ENCODE peak calls at places on chromosome 11, in ten cellular contexts. F is uterus, C is fibroblast of lung, A is psoas muscle, N is tibial nerve, Y is GM23248, D is lung, Q is RWPE2, V is upper lobe of right lung, W is PC-9. G is an unnamed sample.

GRCh38 chr11:113159967-113160621 is 154.3 kb upstream of the TTC12 start:
- DNase-seq in F (peak; percentile 65), C (no peak), A (no peak), N (no peak), Y (no peak), D (no peak), Q (no peak), V (no peak), W (no peak), G (no peak)

GRCh38 chr11:82720267-82720666 is 13.4 kb downstream of the FAM181B start:
- DNase-seq in F (no peak), C (no peak), A (no peak), N (no peak), Y (peak; percentile 7), D (no peak), Q (no peak), V (no peak), W (no peak), G (no peak)

GRCh38 chr11:9664276-9665171 is 647 bp downstream of the SWAP70 start:
- DNase-seq in F (peak; percentile 47), C (peak; percentile 48), A (peak; percentile 58), N (peak; percentile 50), Y (peak; percentile 78), D (peak; percentile 52), Q (peak; percentile 55), V (peak; percentile 69), W (peak; percentile 38), G (peak; percentile 68)

GRCh38 chr11:6962141-6962540 is 35.9 kb downstream of the ZNF215 start:
- DNase-seq in F (no peak), C (peak; percentile 2), A (no peak), N (no peak), Y (no peak), D (no peak), Q (no peak), V (no peak), W (no peak), G (no peak)

GRCh38 chr11:118682372-118682771 is 2.9 kb upstream of the TREH start:
- DNase-seq in F (no peak), C (no peak), A (no peak), N (no peak), Y (no peak), D (no peak), Q (no peak), V (no peak), W (no peak), G (no peak)

GRCh38 chr11:63829823-63830489 is 9.0 kb upstream of the MARK2 start:
- DNase-seq in F (no peak), C (peak; percentile 34), A (no peak), N (no peak), Y (peak; percentile 24), D (no peak), Q (no peak), V (no peak), W (peak; percentile 28), G (no peak)

GRCh38 chr11:33930317-33931021 is 38.6 kb upstream of the LMO2 start:
- DNase-seq in F (no peak), C (peak; percentile 48), A (peak; percentile 15), N (peak; percentile 34), Y (peak; percentile 66), D (peak; percentile 38), Q (no peak), V (no peak), W (no peak), G (no peak)

GRCh38 chr11:75465701-75466531 is 32.9 kb upstream of the KLHL35 start:
- DNase-seq in F (no peak), C (peak; percentile 70), A (no peak), N (no peak), Y (peak; percentile 41), D (no peak), Q (no peak), V (no peak), W (peak; percentile 61), G (no peak)

GRCh38 chr11:112200252-112200651 is 24.9 kb downstream of the BCO2 start:
- DNase-seq in F (no peak), C (no peak), A (no peak), N (no peak), Y (no peak), D (no peak), Q (no peak), V (no peak), W (no peak), G (no peak)

GRCh38 chr11:75627879-75628668 is 40.8 kb downstream of the MAP6 start:
- DNase-seq in F (no peak), C (peak; percentile 52), A (no peak), N (no peak), Y (peak; percentile 57), D (no peak), Q (no peak), V (no peak), W (no peak), G (no peak)

GRCh38 chr11:12224537-12224893 is 114.1 kb downstream of the MICAL2 start:
- DNase-seq in F (peak; percentile 51), C (peak; percentile 97), A (peak; percentile 80), N (peak; percentile 63), Y (no peak), D (peak; percentile 71), Q (peak; percentile 78), V (peak; percentile 84), W (peak; percentile 78), G (peak; percentile 96)

GRCh38 chr11:68838572-68838964 is 3.1 kb downstream of the CPT1A start:
- DNase-seq in F (peak; percentile 64), C (no peak), A (peak; percentile 54), N (no peak), Y (peak; percentile 54), D (no peak), Q (no peak), V (no peak), W (no peak), G (no peak)

GRCh38 chr11:35305670-35306382 is 113.5 kb downstream of the SLC1A2 start:
- DNase-seq in F (no peak), C (peak; percentile 48), A (no peak), N (no peak), Y (peak; percentile 50), D (no peak), Q (no peak), V (no peak), W (no peak), G (peak; percentile 49)
- H3K27ac ChIP-seq in F (no peak overlapping the region), C (peak overlapping the region; percentile 93), A (no peak overlapping the region), N (no peak overlapping the region), Y (peak overlapping the region; percentile 97), D (no peak overlapping the region), Q (no peak overlapping the region), V (peak overlapping the region; percentile 80), W (peak overlapping the region; percentile 87), G (no peak overlapping the region)

GRCh38 chr11:72719551-72719950 is 32.7 kb downstream of the ARAP1 start:
- DNase-seq in F (no peak), C (no peak), A (no peak), N (no peak), Y (no peak), D (no peak), Q (no peak), V (no peak), W (no peak), G (no peak)

GRCh38 chr11:72720806-72721205 is 31.4 kb downstream of the ARAP1 start:
- DNase-seq in F (no peak), C (no peak), A (no peak), N (no peak), Y (peak; percentile 31), D (no peak), Q (no peak), V (peak; percentile 68), W (no peak), G (no peak)

GRCh38 chr11:72719144-72719543 is 33.1 kb downstream of the ARAP1 start:
- DNase-seq in F (no peak), C (peak; percentile 51), A (no peak), N (no peak), Y (peak; percentile 30), D (no peak), Q (no peak), V (no peak), W (no peak), G (no peak)

GRCh38 chr11:72721276-72721675 is 30.9 kb downstream of the ARAP1 start:
- DNase-seq in F (no peak), C (no peak), A (no peak), N (no peak), Y (no peak), D (no peak), Q (no peak), V (no peak), W (no peak), G (no peak)

GRCh38 chr11:72720047-72720446 is 32.2 kb downstream of the ARAP1 start:
- DNase-seq in F (no peak), C (no peak), A (no peak), N (no peak), Y (no peak), D (no peak), Q (no peak), V (peak; percentile 77), W (no peak), G (no peak)
- H3K4me3 ChIP-seq in F (no peak overlapping the region), C (peak overlapping the region; percentile 78), A (peak overlapping the region; percentile 76), N (no peak overlapping the region), Y (peak overlapping the region; percentile 91), D (peak overlapping the region; percentile 11), Q (no peak overlapping the region), V (peak overlapping the region; percentile 78), W (no peak overlapping the region), G (no peak overlapping the region)

GRCh38 chr11:121829159-121829643 is 286.8 kb downstream of the BLID start:
- DNase-seq in F (no peak), C (peak; percentile 100), A (peak; percentile 32), N (peak; percentile 26), Y (peak; percentile 98), D (no peak), Q (no peak), V (no peak), W (no peak), G (no peak)
- H3K27ac ChIP-seq in F (no peak overlapping the region), C (peak overlapping the region; percentile 68), A (no peak overlapping the region), N (no peak overlapping the region), Y (peak overlapping the region; percentile 90), D (no peak overlapping the region), Q (peak overlapping the region; percentile 81), V (no peak overlapping the region), W (no peak overlapping the region), G (no peak overlapping the region)

GRCh38 chr11:28243057-28243456 is 134.9 kb downstream of the METTL15 start:
- DNase-seq in F (no peak), C (no peak), A (no peak), N (no peak), Y (peak; percentile 26), D (no peak), Q (no peak), V (no peak), W (no peak), G (no peak)
- H3K4me3 ChIP-seq in F (no peak overlapping the region), C (no peak overlapping the region), A (no peak overlapping the region), N (no peak overlapping the region), Y (peak overlapping the region; percentile 25), D (no peak overlapping the region), Q (no peak overlapping the region), V (no peak overlapping the region), W (no peak overlapping the region), G (no peak overlapping the region)

DNA sequence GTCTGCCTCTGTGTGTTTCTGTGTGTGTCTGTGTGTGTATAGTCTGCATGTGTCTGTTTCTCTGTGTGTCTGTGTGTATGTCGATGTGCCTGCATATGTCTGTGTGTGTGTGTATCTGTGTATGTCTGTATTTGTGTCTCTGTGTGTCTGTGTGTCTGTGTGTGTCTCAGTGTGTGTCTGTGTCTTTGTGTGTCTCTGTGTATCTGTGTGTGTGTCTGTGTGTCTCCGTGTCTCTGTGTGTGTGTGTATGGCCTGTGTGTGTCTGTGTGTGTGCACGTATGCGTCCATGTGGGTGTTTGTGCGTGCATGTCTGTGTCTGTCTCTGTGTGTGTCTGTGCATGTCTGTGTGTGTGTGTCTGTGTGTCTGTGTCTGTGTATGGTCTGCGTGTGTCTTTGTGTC is 439 bp downstream of the SNX32 start:
- DNase-seq in F (no peak), C (no peak), A (no peak), N (no peak), Y (no peak), D (no peak), Q (no peak), V (no peak), W (no peak), G (no peak)
- H3K27ac ChIP-seq in F (no peak overlapping the region), C (no peak overlapping the region), A (no peak overlapping the region), N (no peak overlapping the region), Y (no peak overlapping the region), D (no peak overlapping the region), Q (no peak overlapping the region), V (no peak overlapping the region), W (no peak overlapping the region), G (no peak overlapping the region)

G was measured in SJSA1.